ENCODE peak calls at places on chromosomes 7 and 10, in five cellular contexts. O is IMR-90, Z is mesendoderm, G is H1, S is H9. L is an unnamed sample.

GRCh38 chr7:104940023-104940710 is 73.8 kb upstream of the KMT2E start:
- DNase-seq in O (no peak), Z (no peak), G (no peak), S (peak; percentile 42), L (no peak)

GRCh38 chr7:143891457-143891856 is 10.5 kb downstream of the TCAF1 start:
- DNase-seq in O (no peak), Z (peak; percentile 30), G (no peak), S (no peak), L (no peak)

GRCh38 chr10:126130291-126130710 is 233.9 kb downstream of the FANK1 start:
- DNase-seq in O (peak; percentile 33), Z (no peak), G (no peak), S (no peak), L (no peak)

GRCh38 chr7:13279854-13280435 is 592.5 kb downstream of the ARL4A start:
- DNase-seq in O (peak; percentile 10), Z (no peak), G (no peak), S (no peak), L (no peak)

GRCh38 chr7:33979807-33980355 is 74.5 kb downstream of the BMPER start:
- DNase-seq in O (peak; percentile 99), Z (peak; percentile 90), G (no peak), S (no peak), L (no peak)

GRCh38 chr10:3729397-3729796 is 55.6 kb downstream of the KLF6 start:
- DNase-seq in O (peak; percentile 20), Z (no peak), G (no peak), S (no peak), L (no peak)

GRCh38 chr10:23399701-23400144 is 39.2 kb upstream of the OTUD1 start:
- DNase-seq in O (peak; percentile 97), Z (no peak), G (no peak), S (no peak), L (no peak)

GRCh38 chr10:101397140-101397539 is 43.2 kb downstream of the BTRC start:
- DNase-seq in O (peak; percentile 76), Z (peak; percentile 91), G (no peak), S (no peak), L (peak; percentile 48)

GRCh38 chr10:14474656-14475055 is 143.9 kb upstream of the FRMD4A start:
- DNase-seq in O (peak; percentile 55), Z (no peak), G (no peak), S (no peak), L (no peak)

GRCh38 chr7:128839751-128840177 is 9.6 kb downstream of the FLNC start:
- DNase-seq in O (no peak), Z (no peak), G (no peak), S (no peak), L (no peak)

GRCh38 chr10:42754155-42755027 is 28.2 kb upstream of the BMS1 start:
- DNase-seq in O (no peak), Z (peak; percentile 65), G (no peak), S (peak; percentile 60), L (peak; percentile 30)

DNA sequence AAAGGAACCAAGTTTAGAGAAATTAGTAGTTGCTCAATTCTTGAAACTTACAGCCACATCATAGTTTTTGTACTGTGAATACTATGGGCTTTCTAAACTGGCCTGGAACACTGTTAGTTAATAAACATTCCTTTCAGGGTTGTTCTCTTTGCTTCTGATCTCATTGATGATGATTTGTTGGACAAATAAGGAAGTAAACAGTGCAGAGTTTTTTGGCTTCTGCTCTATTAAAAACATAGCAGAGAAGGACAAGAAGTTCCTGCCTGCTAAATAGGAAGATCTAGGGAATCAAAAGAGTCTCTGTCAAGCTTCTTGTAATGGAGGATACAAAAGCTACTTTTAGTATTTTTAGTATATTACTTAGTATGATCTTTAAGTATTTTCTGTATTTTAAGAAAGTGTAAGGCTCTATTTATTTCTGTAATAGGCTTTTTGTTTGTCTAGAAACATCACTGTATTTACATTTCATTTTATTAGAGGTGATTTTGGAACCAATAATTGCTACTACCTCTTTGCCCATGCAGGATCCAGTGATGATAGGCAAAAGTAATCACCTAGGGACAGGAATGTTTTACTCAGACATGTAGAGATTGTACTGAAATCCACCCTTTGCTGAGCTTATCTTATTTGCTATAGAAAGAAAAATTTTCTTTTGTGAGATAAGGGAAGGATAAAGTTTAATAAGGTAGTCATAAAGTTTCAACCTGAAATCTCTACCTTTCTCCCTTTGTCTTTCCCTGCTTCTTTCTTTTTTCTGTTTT is 73.3 kb downstream of the MKLN1 start:
- DNase-seq in O (peak; percentile 23), Z (no peak), G (no peak), S (no peak), L (no peak)
- H2BK5ac ChIP-seq in O (no peak overlapping the region), Z (no peak overlapping the region), G (no peak overlapping the region), S (no peak overlapping the region), L (no peak overlapping the region)

DNA sequence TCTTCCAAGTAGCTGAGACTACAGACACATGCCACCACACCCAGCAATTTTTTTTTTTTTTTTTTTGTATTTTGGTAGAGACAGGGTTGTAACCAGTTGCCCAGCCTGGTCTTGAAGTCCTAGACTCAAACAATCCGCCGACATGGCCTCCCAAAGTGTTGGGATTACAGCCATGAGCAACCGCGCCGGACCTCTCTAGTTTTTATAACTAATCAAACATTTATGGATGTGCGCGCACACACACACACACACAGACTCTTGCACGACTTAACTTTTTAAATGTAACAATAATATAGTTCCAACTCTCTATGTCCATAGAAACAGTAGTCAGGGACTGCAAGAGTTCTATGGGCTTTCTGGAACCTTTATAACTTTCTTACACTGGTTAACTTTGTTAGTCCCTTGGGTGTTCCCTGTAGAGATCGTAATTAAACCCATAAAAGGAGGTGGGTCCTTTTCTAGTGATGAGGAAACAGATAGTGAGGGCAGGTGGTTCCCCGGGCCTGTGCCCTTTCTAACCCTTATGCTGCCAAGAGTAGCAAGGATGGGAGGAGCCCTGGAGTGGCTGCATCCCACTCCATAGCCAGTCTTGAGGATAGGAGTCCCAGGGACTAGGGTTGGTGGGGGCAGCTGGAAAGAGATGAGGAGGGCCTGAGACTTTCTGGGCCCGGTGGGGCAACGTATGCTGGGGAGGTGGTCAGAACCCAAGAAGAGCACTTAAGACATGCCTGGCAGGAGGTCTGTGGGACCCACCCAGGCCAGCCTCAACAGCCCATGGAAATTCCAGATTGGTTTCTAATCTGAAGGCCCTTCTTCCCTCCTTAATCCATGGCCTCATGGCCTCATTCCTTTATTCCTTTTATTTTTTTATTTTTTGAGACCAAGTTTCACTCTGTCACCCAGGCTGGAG is 8.6 kb downstream of the MARVELD1 start:
- DNase-seq in O (no peak), Z (no peak), G (no peak), S (no peak), L (no peak)
- H2AK5ac ChIP-seq in O (no peak overlapping the region), Z (no peak overlapping the region), G (no peak overlapping the region), S (no peak overlapping the region), L (no peak overlapping the region)

DNA sequence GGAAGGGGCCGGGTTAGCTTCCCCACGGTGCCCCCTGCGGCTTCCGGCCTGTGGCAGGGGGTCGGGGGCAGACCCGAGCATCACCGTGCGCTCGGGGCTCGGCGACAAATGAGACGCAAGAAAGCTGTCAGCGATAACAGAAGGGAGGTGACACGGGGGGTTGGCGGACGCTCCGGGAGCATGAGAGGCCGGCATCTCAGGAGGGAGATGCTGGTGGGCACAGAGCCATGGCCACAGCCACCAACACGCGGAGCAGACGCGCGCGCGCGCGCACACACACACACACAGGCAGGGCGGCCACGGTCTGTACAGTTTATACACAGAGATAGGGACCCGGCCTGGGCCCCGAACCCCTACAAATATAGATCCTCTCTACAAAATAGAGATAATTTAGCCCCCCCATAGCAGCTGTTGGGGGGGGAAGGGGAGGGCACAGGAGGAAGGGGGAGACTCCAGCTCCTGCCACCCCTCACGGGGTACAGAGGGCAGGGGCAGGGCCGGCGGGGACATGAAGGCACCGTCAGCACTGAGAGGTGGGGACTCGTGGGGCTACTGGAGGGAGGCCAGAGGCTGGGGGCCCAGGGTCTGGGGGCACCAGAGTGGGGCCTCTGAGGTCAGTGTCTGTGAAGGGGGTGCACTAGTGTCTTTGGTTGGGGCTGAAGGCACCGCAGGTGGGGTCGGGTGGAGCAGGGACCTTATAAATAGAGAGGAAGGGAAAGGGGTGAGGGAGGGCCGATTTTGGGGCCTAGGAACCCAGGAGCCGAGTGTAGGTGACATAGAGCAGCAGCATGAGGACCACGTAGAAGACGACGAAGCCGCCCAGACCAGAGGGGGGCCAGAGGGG is 884 bp upstream of the SAP25 start:
- DNase-seq in O (no peak), Z (no peak), G (no peak), S (peak; percentile 22), L (no peak)
- H2BK5ac ChIP-seq in O (no peak overlapping the region), Z (no peak overlapping the region), G (no peak overlapping the region), S (no peak overlapping the region), L (no peak overlapping the region)

GRCh38 chr10:109962247-109962646 is 38.9 kb upstream of the XPNPEP1 start:
- DNase-seq in O (peak; percentile 25), Z (no peak), G (no peak), S (no peak), L (no peak)
- H2AK5ac ChIP-seq in O (peak overlapping the region; percentile 66), Z (no peak overlapping the region), G (no peak overlapping the region), S (no peak overlapping the region), L (no peak overlapping the region)

L was measured in neuronal stem cell.